ENCODE peak calls at places on chromosome 4, in seven cellular contexts. G is activated CD8-positive, alpha-beta T cell treated with anti-CD3 and anti-CD28 coated beads for 36 hours; S is RWPE1; X is tibial artery; O is Panc1; L is IMR-90; Z is body of pancreas. M is an unnamed sample.

GRCh38 chr4:32440391-32440790 is 1720.2 kb downstream of the PCDH7 start:
- DNase-seq in G (no peak), S (no peak), X (no peak), O (no peak), L (no peak), Z (no peak), M (no peak)

GRCh38 chr4:20313237-20314030 is 61.7 kb downstream of the SLIT2 start:
- DNase-seq in G (peak), S (no peak), X (no peak), O (no peak), L (no peak), Z (peak), M (peak)

GRCh38 chr4:167034983-167035382 is 199.3 kb downstream of the SPOCK3 start:
- DNase-seq in G (no peak), S (no peak), X (no peak), O (no peak), L (no peak), Z (no peak), M (no peak)

GRCh38 chr4:105551968-105552746 is at the start of gene ARHGEF38:
- DNase-seq in G (no peak), S (peak), X (no peak), O (no peak), L (peak), Z (peak), M (peak)

GRCh38 chr4:72991889-72992288 is 77.6 kb downstream of the COX18 start:
- DNase-seq in G (no peak), S (no peak), X (no peak), O (no peak), L (no peak), Z (no peak), M (no peak)

GRCh38 chr4:6909970-6910339 is 329 bp downstream of the TBC1D14 start:
- DNase-seq in G (peak), S (no peak), X (no peak), O (no peak), L (no peak), Z (peak), M (peak)

GRCh38 chr4:105951198-105951597 is 55.9 kb downstream of the NPNT start:
- DNase-seq in G (no peak), S (no peak), X (no peak), O (no peak), L (peak), Z (no peak), M (no peak)

GRCh38 chr4:70505152-70505748 is 13.1 kb upstream of the AMTN start:
- DNase-seq in G (peak), S (peak), X (no peak), O (peak), L (peak), Z (peak), M (peak)

GRCh38 chr4:10460313-10461047 is 3.3 kb upstream of the ZNF518B start:
- DNase-seq in G (peak), S (no peak), X (no peak), O (no peak), L (no peak), Z (no peak), M (no peak)

GRCh38 chr4:82510216-82510615 is 51.6 kb downstream of the TMEM150C start:
- DNase-seq in G (no peak), S (no peak), X (no peak), O (no peak), L (no peak), Z (no peak), M (no peak)

GRCh38 chr4:93617596-93617995 is 211.0 kb upstream of the ATOH1 start:
- DNase-seq in G (no peak), S (no peak), X (no peak), O (no peak), L (no peak), Z (no peak), M (no peak)

GRCh38 chr4:64598068-64598467 is 188.8 kb upstream of the TECRL start:
- DNase-seq in G (no peak), S (no peak), X (no peak), O (no peak), L (no peak), Z (no peak), M (no peak)

GRCh38 chr4:48905363-48906015 is 1.1 kb downstream of the OCIAD2 start:
- DNase-seq in G (no peak), S (peak), X (no peak), O (no peak), L (peak), Z (peak), M (peak)

GRCh38 chr4:108693819-108694218 is 43.4 kb downstream of the OSTC start:
- DNase-seq in G (no peak), S (no peak), X (no peak), O (no peak), L (peak), Z (no peak), M (no peak)

GRCh38 chr4:141002323-141002805 is 130.9 kb downstream of the RNF150 start:
- DNase-seq in G (no peak), S (no peak), X (no peak), O (no peak), L (peak), Z (no peak), M (no peak)

GRCh38 chr4:39390603-39391002 is 16.1 kb upstream of the KLB start:
- DNase-seq in G (no peak), S (no peak), X (no peak), O (no peak), L (no peak), Z (no peak), M (no peak)

GRCh38 chr4:168923526-168924194 is 86.4 kb downstream of the CBR4 start:
- DNase-seq in G (peak), S (peak), X (no peak), O (peak), L (peak), Z (peak), M (peak)

GRCh38 chr4:33780952-33781655 is 2463.2 kb downstream of the ARAP2 start:
- DNase-seq in G (no peak), S (peak), X (no peak), O (no peak), L (peak), Z (no peak), M (no peak)

GRCh38 chr4:133320576-133321170 is 171.6 kb downstream of the PCDH10 start:
- DNase-seq in G (no peak), S (peak), X (no peak), O (no peak), L (peak), Z (no peak), M (no peak)
- TF ChIP-seq CTCF in G (peak), S (peak), X (peak), O (peak), L (peak), Z (no peak), M (peak)

DNA sequence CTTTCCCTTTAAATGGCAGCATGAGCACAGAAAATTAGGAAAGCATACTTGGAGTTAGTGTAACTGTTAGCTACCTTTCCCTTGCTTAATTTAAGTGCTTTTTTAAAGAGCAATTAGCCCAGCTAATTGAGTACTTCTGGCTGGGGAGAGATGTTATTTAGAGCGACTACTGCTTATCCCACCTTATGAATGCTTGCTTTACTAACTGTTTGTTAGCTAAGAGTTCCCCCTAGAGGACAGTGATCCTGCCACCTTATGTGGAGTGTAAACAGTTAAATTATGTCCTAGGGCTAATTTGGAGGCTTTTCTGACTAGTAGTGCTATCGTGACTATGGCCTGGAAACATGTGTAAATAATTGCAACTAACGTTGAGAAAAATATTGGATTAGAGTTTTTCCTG is 909.4 kb downstream of the FSTL5 start:
- DNase-seq in G (no peak), S (no peak), X (no peak), O (no peak), L (no peak), Z (no peak), M (no peak)
- TF ChIP-seq CTCF in G (no peak), S (no peak), X (no peak), O (no peak), L (no peak), Z (no peak), M (no peak)

DNA sequence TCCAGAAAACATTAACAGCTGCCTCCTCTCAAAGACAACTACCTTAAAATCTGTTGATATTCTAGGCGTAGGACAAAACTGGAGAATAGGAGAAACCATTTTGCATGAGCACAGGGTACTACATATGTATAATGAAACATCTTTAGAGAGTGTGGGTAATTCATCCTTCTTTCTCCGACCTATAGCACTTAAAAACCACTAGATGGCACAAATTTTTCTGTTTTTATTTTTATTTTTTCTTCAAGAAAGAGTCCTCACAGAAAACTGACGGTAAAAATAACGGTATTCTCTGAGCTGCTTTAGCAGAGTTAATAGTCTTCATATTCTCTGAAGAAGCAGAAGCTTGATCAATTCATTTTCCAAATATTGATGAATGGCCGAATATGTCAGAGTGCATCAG is 14.6 kb downstream of the SMIM31 start:
- DNase-seq in G (no peak), S (no peak), X (no peak), O (no peak), L (peak), Z (no peak), M (no peak)
- TF ChIP-seq CTCF in G (no peak), S (peak), X (no peak), O (peak), L (peak), Z (no peak), M (no peak)

GRCh38 chr4:102623622-102624021 is 122.5 kb downstream of the NFKB1 start:
- DNase-seq in G (no peak), S (no peak), X (no peak), O (no peak), L (peak), Z (peak), M (no peak)
- TF ChIP-seq CTCF in G (no peak), S (no peak), X (no peak), O (peak), L (peak), Z (no peak), M (no peak)

GRCh38 chr4:158849681-158850080 is 80.9 kb downstream of the FNIP2 start:
- DNase-seq in G (no peak), S (no peak), X (no peak), O (no peak), L (no peak), Z (no peak), M (no peak)

GRCh38 chr4:158850371-158850770 is 81.5 kb downstream of the FNIP2 start:
- DNase-seq in G (no peak), S (no peak), X (no peak), O (no peak), L (no peak), Z (no peak), M (no peak)

GRCh38 chr4:158854236-158854635 is 85.4 kb downstream of the FNIP2 start:
- DNase-seq in G (no peak), S (no peak), X (no peak), O (no peak), L (no peak), Z (no peak), M (no peak)

GRCh38 chr4:158847535-158847934 is 78.7 kb downstream of the FNIP2 start:
- DNase-seq in G (no peak), S (no peak), X (no peak), O (no peak), L (no peak), Z (no peak), M (no peak)

DNA sequence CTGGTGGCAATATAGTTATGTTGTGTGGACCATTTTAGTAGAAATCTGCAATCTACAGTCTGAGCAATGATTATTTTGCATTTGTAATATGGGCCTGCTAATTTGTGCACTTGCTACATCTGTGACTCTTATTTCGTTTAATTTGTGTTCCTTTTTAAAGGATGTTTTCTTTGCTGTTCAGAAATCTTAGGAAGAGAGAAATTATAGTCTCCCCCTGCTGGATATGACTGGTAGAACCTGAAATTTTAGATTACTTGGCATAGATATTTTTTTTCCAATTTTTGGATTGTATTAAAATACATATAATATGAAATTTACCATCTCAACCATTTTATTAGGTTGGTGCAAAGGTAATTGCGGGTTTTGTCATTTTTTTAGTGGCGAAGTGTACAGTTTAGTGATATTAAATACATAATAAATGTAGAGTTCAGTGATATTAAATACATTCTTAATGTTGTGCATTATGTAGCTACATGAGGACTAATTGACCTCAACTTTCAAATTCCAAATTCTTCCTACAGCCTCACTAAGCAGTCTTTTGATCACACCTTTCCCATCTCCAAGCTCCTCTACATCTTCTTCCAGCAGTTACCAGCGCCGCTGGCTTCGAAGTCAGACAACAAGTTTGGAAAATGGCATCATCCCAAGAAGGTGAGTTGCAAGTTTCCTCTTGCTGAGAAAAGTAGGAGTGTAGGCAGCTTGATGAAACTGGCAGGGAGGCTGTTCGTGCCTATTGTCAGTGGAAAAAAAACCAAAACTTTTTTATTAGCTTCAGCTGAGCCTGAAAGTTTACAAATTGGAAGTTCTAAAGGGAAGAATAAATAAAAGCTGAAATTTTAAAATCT is 82.2 kb downstream of the FNIP2 start:
- DNase-seq in G (no peak), S (peak), X (no peak), O (no peak), L (peak), Z (no peak), M (no peak)
- TF ChIP-seq CTCF in G (peak), S (peak), X (peak), O (peak), L (peak), Z (no peak), M (peak)

DNA sequence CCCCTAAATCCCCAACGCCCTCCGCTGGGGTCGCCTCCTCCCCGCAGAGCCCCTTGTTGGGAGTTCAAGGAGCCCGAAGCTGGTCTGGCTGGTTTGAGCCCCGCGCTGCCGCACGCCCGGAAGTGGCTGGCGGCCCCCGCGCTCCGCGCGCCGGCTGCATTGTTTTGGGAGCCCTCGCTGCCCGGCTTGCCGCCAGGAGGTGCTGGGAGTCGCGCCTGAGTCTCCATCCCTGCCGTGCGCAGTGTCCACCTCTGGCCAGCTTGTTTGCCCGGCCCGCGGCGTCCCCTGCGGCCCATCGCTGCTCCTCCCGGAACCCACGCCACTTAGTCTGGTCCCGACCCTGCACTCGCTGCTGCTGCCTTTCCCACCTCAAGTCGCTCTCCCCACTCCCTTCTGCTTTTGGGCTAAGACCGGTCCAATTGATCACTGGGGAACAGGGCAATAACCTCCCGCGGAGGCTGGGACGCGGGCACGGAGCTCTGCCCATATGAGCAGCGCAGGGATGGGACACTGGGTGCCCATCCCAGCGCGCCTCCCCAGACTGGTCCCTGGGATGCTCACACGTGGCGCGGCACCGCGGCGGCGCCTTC is 2.2 kb upstream of the SFRP2 start:
- DNase-seq in G (peak), S (no peak), X (no peak), O (no peak), L (no peak), Z (peak), M (no peak)
- TF ChIP-seq CTCF in G (no peak), S (no peak), X (no peak), O (peak), L (no peak), Z (no peak), M (no peak)

GRCh38 chr4:74968456-74969164 is 35.7 kb downstream of the PARM1 start:
- DNase-seq in G (no peak), S (no peak), X (no peak), O (no peak), L (no peak), Z (no peak), M (no peak)

GRCh38 chr4:74970577-74970976 is 37.7 kb downstream of the PARM1 start:
- DNase-seq in G (no peak), S (no peak), X (no peak), O (no peak), L (no peak), Z (no peak), M (no peak)

GRCh38 chr4:74967324-74967723 is 34.4 kb downstream of the PARM1 start:
- DNase-seq in G (no peak), S (no peak), X (peak), O (no peak), L (no peak), Z (peak), M (no peak)

GRCh38 chr4:74975082-74975481 is 42.2 kb downstream of the PARM1 start:
- DNase-seq in G (no peak), S (no peak), X (no peak), O (no peak), L (no peak), Z (no peak), M (no peak)

GRCh38 chr4:74969507-74970474 is 36.9 kb downstream of the PARM1 start:
- DNase-seq in G (no peak), S (no peak), X (peak), O (no peak), L (no peak), Z (peak), M (no peak)
- TF ChIP-seq CTCF in G (no peak), S (no peak), X (peak), O (no peak), L (no peak), Z (peak), M (no peak)

GRCh38 chr4:26819478-26819877 is 41.2 kb upstream of the STIM2 start:
- DNase-seq in G (no peak), S (no peak), X (no peak), O (no peak), L (no peak), Z (no peak), M (no peak)
- TF ChIP-seq CTCF in G (no peak), S (no peak), X (no peak), O (no peak), L (no peak), Z (no peak), M (no peak)

M was measured in colonic mucosa.